ENCODE peak calls at places on chromosomes 2 and 18, in six cellular contexts. N, Z, D, M, B and Y are unnamed samples.
A peak's percentile ranks its signal among the peaks of the same experiment; 100 is the strongest.

GRCh38 chr2:203240491-203240890 is 1.7 kb downstream of the CYP20A1 start:
- DNase-seq in N (no peak), D (no peak), M (no peak), Z (no peak), B (no peak), Y (no peak)

GRCh38 chr2:175233135-175233719 is 51.7 kb upstream of the ATP5MC3 start:
- DNase-seq in N (no peak), M (no peak), Z (no peak), D (no peak), B (no peak), Y (no peak)

GRCh38 chr2:1972428-1972827 is 228.1 kb upstream of the PXDN start:
- DNase-seq in M (peak; percentile 46), N (no peak), B (no peak), D (no peak), Z (no peak), Y (no peak)

GRCh38 chr2:240858871-240859270 is 9.8 kb upstream of the AGXT start:
- DNase-seq in B (no peak), N (no peak), M (no peak), D (no peak), Z (no peak), Y (no peak)

GRCh38 chr2:109722026-109722425 is 72.1 kb upstream of the RGPD5 start:
- DNase-seq in B (no peak), M (no peak), Z (peak; percentile 74), N (no peak), D (no peak), Y (no peak)

GRCh38 chr18:76822510-76823165 is at the start of gene ZNF236:
- DNase-seq in D (peak; percentile 34), M (peak; percentile 87), B (peak; percentile 64), N (peak; percentile 75), Z (peak; percentile 80), Y (peak; percentile 79)

GRCh38 chr2:121205321-121205942 is 79.6 kb downstream of the TFCP2L1 start:
- DNase-seq in N (no peak), B (no peak), D (no peak), Z (peak; percentile 57), M (no peak), Y (no peak)

GRCh38 chr2:44560961-44561360 is 199.2 kb downstream of the CAMKMT start:
- DNase-seq in D (no peak), B (no peak), Z (no peak), M (no peak), N (no peak), Y (no peak)

GRCh38 chr18:59079264-59079972 is 60.3 kb upstream of the SEC11C start:
- DNase-seq in N (no peak), B (no peak), Z (no peak), M (no peak), D (no peak), Y (no peak)

GRCh38 chr2:241984271-241984655 is 114.7 kb downstream of the RTP5 start:
- DNase-seq in B (no peak), D (no peak), N (no peak), M (no peak), Z (no peak), Y (no peak)

GRCh38 chr2:104901037-104901851 is 47.3 kb downstream of the POU3F3 start:
- DNase-seq in M (no peak), B (no peak), Z (no peak), N (no peak), D (no peak), Y (no peak)

GRCh38 chr2:70190413-70191243 is at the start of gene C2orf42:
- DNase-seq in D (peak; percentile 99), Z (peak; percentile 96), B (peak; percentile 94), N (peak; percentile 95), M (peak; percentile 98), Y (peak; percentile 96)
- TF ChIP-seq EP300 in D (no peak), Z (no peak), B (peak; percentile 52), N (peak; percentile 79), M (no peak), Y (no peak)

GRCh38 chr2:201964631-201965206 is 68.9 kb upstream of the FZD7 start:
- DNase-seq in Z (no peak), M (peak; percentile 26), B (no peak), N (no peak), D (no peak), Y (no peak)
- TF ChIP-seq EP300 in Z (no peak), M (no peak), B (no peak), N (no peak), D (no peak), Y (no peak)

DNA sequence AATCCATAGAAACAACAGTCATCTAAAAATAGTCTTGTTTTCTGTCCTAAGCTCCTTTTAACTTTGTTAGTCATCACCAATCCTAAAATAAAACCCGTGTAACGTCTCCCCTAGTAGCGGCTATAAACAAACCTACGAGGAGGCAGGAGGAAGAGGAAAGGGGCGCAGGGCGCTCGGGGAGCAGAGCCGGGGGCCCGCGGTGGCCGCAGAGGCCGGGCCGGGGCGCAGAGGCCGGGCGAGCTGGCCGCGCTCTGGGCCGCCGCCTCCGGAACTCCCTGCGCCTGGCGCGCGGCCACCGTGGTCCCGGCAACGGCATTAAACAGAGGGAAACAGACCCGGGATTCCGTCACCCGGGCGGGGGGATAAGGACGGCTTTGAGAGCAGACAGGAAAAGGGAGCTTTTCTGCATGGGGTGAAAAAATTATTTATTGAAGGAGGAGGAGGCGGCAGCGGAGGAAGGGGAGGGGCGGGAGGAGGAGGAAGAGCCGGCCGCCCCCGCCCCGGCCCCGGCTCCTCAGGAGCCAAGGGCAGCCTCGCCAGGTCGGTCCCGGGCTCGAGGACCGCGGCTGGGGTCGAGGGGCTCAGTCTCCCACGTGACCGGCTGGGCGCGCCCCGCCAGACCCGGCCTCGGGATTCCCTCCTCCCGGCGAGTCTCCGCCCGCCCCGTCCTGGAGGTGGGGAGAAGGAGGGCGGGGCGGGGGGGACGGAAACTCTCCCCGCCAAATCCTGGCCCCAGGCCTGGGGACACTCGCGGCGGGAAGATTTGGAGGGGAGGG is 1.9 kb upstream of the NFATC1 start:
- DNase-seq in Z (peak; percentile 83), B (peak; percentile 90), N (peak; percentile 88), D (peak; percentile 64), M (peak; percentile 97), Y (peak; percentile 83)
- TF ChIP-seq EP300 in Z (no peak), B (no peak), N (no peak), D (no peak), M (no peak), Y (no peak)

GRCh38 chr2:54855434-54855833 is 132.0 kb downstream of the EML6 start:
- DNase-seq in N (no peak), B (no peak), M (no peak), D (no peak), Z (no peak), Y (no peak)

GRCh38 chr2:54859997-54860701 is 136.7 kb downstream of the EML6 start:
- DNase-seq in B (no peak), N (no peak), Z (no peak), D (peak; percentile 45), M (no peak), Y (no peak)

GRCh38 chr2:54862229-54862628 is 138.8 kb downstream of the EML6 start:
- DNase-seq in B (no peak), D (no peak), M (no peak), Z (no peak), N (no peak), Y (no peak)

GRCh38 chr2:54859416-54859815 is 136.0 kb downstream of the EML6 start:
- DNase-seq in B (no peak), M (no peak), N (no peak), D (no peak), Z (no peak), Y (no peak)

GRCh38 chr2:54858021-54858681 is 134.7 kb downstream of the EML6 start:
- DNase-seq in M (no peak), Z (no peak), N (no peak), B (no peak), D (no peak), Y (no peak)
- TF ChIP-seq EP300 in M (no peak), Z (no peak), N (no peak), B (no peak), D (no peak), Y (no peak)

GRCh38 chr2:102114851-102115497 is 27.6 kb upstream of the IL1R1 start:
- DNase-seq in D (no peak), Z (no peak), B (no peak), M (no peak), N (no peak), Y (no peak)
- TF ChIP-seq EP300 in D (no peak), Z (no peak), B (no peak), M (no peak), N (no peak), Y (no peak)

GRCh38 chr2:176455865-176456291 is 186.6 kb downstream of the MTX2 start:
- DNase-seq in D (no peak), M (peak; percentile 91), B (peak; percentile 21), N (peak; percentile 57), Z (no peak), Y (peak; percentile 26)
- TF ChIP-seq EP300 in D (no peak), M (no peak), B (no peak), N (no peak), Z (no peak), Y (no peak)

GRCh38 chr2:27736890-27737204 is 34.7 kb upstream of the MRPL33 start:
- DNase-seq in D (no peak), N (no peak), B (no peak), Z (no peak), M (no peak), Y (no peak)

GRCh38 chr2:27739058-27739373 is 32.5 kb upstream of the MRPL33 start:
- DNase-seq in B (no peak), D (no peak), M (no peak), Z (no peak), N (no peak), Y (no peak)

GRCh38 chr2:27736031-27736889 is 35.3 kb upstream of the MRPL33 start:
- DNase-seq in D (no peak), Z (no peak), N (no peak), M (no peak), B (no peak), Y (no peak)

GRCh38 chr2:27737676-27738348 is 33.7 kb upstream of the MRPL33 start:
- DNase-seq in N (no peak), Z (peak; percentile 53), D (no peak), M (no peak), B (no peak), Y (no peak)

DNA sequence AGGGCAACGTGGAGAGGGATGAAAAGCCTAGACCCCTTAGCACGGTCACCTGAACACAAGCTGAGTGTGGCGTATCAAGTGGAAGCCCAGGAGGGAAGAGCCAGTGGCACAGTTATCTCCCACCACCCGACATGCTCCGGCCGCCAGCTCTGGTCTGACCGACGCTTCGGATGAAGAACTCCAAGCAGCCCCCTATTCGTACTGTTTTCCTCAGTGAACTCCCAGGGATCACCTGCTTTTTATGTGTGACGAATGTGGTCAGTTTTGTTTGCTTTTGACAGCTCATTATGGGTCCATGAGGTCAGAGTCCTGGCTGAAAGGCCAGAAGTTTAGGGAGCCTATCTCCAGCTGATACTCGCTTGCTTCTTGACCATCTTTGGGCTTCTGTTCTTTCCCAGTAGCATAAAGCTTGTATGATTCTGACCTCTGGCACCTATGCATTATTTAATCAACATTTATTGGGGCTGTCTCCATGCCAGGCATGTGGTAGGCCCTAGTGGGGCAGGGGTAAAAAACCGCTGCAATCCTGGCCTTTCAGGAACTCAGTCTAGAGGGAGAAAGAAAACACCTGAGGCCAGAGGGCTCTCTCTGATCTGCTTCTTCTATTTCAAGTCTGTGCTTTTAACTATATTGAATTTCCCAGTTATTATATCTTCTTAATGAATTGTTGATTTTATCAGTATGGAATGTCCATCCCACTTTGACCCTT is 33.0 kb upstream of the MRPL33 start:
- DNase-seq in N (no peak), M (no peak), D (no peak), B (no peak), Z (no peak), Y (no peak)
- TF ChIP-seq EP300 in N (no peak), M (no peak), D (no peak), B (no peak), Z (no peak), Y (no peak)